ENCODE peak calls at places on chromosomes 16 and 17, in four cellular contexts. Q is K562, C is HCT116, U is H1. K is an unnamed sample.

GRCh38 chr17:74125160-74125559 is 78.3 kb upstream of the RPL38 start:
- DNase-seq in Q (no peak), C (no peak), U (no peak), K (no peak)

GRCh38 chr16:72902276-72902675 is 145.7 kb downstream of the ZFHX3 start:
- DNase-seq in Q (no peak), C (no peak), U (no peak), K (no peak)

GRCh38 chr17:77499699-77500435 is 359.1 kb downstream of the SEC14L1 start:
- DNase-seq in Q (no peak), C (no peak), U (no peak), K (no peak)

GRCh38 chr16:84988328-84989080 is 22.8 kb downstream of the ZDHHC7 start:
- DNase-seq in Q (no peak), C (no peak), U (no peak), K (no peak)

GRCh38 chr16:11233727-11234376 is 22.2 kb downstream of the SOCS1 start:
- DNase-seq in Q (peak), C (no peak), U (peak), K (no peak)

GRCh38 chr17:69423450-69423849 is 9.0 kb downstream of the MAP2K6 start:
- DNase-seq in Q (no peak), C (no peak), U (no peak), K (no peak)

GRCh38 chr16:79599837-79600635 is 501 bp downstream of the MAF start:
- DNase-seq in Q (no peak), C (no peak), U (peak), K (no peak)

GRCh38 chr17:31274252-31274651 is 22.8 kb downstream of the OMG start:
- DNase-seq in Q (no peak), C (no peak), U (no peak), K (no peak)

GRCh38 chr17:8681175-8681949 is 50.8 kb upstream of the MYH10 start:
- DNase-seq in Q (no peak), C (no peak), U (no peak), K (no peak)

GRCh38 chr16:2053897-2054296 is 6.1 kb downstream of the TSC2 start:
- DNase-seq in Q (no peak), C (no peak), U (no peak), K (no peak)
- TF ChIP-seq EGR1 in Q (no peak), C (no peak), U (no peak), K (no peak)

DNA sequence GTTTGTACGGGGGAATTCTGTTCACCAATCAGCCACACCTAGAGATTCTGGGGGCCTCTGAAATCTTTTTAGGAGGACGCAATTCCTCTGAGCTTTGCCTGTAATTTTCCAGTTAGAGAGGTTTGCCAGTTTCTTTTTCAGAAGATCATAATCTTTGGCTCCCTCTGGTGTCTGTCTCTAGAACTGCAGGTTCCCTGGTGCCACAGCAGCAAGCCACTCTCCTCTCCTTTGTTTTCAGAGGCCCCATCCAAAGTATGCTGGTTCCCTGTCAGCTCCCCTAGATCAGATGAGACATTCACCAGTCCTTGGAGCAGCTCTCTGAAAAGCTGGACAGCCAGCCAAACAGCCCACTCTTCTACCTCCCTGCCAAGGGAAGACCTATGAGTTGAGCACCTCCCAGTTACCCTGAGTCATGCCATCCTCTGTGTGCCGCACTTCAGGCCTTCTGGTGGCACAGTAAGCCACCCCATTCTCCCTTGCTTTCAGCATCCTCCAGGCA is 36.1 kb downstream of the RNF112 start:
- DNase-seq in Q (peak), C (peak), U (peak), K (peak)
- TF ChIP-seq EGR1 in Q (no peak), C (no peak), U (no peak), K (no peak)

DNA sequence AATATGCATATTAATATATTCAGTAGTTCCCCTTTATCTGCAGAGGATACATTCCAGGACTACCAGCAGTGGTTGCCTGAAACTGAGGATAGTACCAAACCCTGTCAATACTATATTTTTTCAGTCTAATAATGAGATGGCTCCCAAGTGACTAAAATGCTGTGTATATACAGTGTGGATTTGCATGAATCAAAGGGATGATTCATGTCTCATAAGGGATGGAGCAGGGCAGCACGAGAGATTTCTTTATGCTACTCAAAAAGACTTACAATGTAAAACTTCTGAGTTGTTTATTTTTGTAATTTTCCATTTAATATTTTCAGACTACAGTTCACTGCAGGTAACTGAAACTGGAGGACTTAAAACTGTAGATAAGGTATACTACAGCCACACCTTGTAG is 674.7 kb upstream of the SALL1 start:
- DNase-seq in Q (no peak), C (no peak), U (no peak), K (no peak)
- TF ChIP-seq EGR1 in Q (no peak), C (no peak), U (no peak), K (no peak)

DNA sequence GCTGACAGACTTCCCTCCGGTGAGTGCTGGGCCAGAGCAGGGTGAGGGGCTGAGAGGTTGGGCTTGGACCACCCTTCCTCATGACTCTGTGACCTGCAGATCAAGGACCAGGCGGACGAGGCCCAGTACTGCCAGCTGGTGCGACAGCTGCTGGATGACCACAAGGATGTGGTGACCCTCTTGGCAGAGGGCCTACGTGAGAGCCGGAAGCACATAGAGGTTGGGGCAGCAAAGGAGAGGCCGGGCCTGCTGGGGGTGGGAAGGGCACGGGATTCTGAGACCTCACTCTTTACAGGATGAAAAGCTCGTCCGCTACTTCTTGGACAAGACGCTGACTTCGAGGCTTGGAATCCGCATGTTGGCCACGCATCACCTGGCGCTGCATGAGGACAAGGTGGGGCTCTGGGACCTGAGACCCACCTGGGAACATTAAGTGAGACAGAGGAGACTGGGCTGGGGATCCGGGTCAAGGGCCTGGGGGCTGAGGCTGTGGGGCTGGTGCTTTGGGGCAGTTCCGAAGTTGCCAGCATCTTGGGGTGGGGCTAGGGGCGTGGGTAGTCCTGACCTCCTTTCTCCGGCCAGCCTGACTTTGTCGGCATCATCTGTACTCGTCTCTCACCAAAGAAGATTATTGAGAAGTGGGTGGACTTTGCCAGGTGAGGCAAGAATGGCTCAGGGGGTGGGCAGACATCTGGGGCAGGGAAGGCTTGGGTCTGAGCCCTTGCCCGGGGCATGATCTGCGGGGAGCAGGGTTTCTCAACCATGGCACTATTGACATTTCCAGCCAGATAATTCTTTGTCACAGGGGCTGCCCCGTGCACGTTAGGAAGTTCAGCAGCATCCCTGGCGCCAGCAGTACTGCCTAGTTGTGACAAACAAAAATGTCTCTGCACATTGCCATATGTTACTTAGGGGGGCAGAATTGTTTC is 2.2 kb downstream of the BCKDK start:
- DNase-seq in Q (no peak), C (no peak), U (no peak), K (no peak)
- TF ChIP-seq EGR1 in Q (no peak), C (no peak), U (no peak), K (no peak)

GRCh38 chr17:5715478-5715877 is 131.2 kb upstream of the NLRP1 start:
- DNase-seq in Q (no peak), C (no peak), U (no peak), K (no peak)
- TF ChIP-seq EGR1 in Q (no peak), C (no peak), U (no peak), K (no peak)

GRCh38 chr16:1678500-1679098 is 520 bp downstream of the JPT2 start:
- DNase-seq in Q (peak), C (no peak), U (no peak), K (no peak)
- TF ChIP-seq EGR1 in Q (peak), C (no peak), U (no peak), K (no peak)

GRCh38 chr17:27878776-27879562 is 14.2 kb downstream of the LYRM9 start:
- DNase-seq in Q (no peak), C (no peak), U (no peak), K (no peak)

GRCh38 chr17:27882162-27882840 is 10.9 kb downstream of the LYRM9 start:
- DNase-seq in Q (no peak), C (no peak), U (no peak), K (no peak)

GRCh38 chr17:27879987-27880608 is 13.1 kb downstream of the LYRM9 start:
- DNase-seq in Q (peak), C (no peak), U (peak), K (peak)
- TF ChIP-seq EGR1 in Q (no peak), C (no peak), U (no peak), K (no peak)

DNA sequence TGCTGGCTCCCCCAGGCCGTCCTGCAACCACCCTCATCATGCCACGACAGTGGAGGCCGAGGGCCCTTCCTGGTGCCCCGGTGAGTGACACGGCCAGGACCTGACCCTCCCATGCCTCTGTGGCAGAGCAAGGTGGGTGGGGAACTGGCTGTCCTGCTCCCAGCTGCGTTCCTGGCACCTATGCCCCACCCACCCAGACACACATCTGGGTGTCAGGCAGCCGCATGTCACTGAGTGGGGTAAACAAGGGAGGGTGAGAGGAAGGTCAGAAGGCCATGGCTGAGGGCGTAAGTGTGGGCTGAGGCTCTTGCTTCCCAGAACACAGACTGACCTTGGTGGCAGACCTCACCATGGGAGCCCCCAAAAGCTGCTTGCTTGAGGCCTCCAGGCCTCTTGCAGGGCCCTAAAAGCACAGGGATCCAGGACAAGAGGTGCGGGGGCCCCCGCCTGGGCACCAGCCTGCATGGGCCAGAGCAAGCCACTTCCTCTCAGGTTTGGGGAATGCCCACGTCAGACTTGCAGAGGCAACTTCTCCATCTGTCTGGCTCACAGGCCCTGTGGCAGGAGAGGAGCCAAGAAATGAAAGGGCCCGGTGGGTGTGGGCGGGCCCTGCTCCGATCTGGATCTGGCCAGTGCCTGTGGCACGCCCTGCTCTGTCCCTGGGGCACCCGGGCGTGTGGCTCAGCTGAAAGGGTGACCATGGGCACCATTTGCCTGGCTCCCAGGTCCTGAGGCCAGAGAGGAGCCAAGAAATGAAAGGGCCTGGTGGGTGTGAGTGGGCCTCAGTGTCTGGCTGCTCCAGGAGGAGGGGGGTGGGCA is 3.9 kb upstream of the CCDC57 start:
- DNase-seq in Q (no peak), C (peak), U (no peak), K (peak)
- TF ChIP-seq EGR1 in Q (peak), C (no peak), U (no peak), K (peak)

DNA sequence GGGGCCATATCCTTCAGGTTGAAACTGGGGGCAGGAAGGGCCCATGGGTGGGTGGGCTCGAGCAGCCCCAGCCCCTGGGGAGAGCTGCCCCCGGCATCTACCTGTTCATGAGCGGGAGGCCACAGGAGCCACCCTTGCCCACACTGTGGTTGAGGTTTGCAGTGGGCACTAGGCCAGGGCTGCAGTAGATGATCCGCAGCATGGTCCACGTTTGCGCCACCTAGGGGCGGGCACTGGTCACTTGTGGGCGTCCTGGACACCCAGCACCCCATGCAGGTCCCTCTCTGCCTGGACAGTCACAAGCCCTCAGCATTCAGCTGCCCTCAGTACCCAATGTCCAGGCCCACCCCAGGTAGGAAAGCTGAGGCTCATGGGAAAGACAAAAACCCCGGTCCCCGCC is 1.8 kb upstream of the JMJD8 start:
- DNase-seq in Q (peak), C (no peak), U (peak), K (no peak)
- TF ChIP-seq EGR1 in Q (no peak), C (no peak), U (peak), K (no peak)